ENCODE peak calls at places on chromosomes 5 and 9, in four cellular contexts. Z is GM20000, R is endothelial cell, H is cardiac fibroblast. B is an unnamed sample.

GRCh38 chr9:131639771-131640437 is 94.6 kb downstream of the PRRT1B start:
- DNase-seq in Z (no peak), R (no peak), H (no peak), B (no peak)

GRCh38 chr9:133948138-133948537 is 44.0 kb downstream of the VAV2 start:
- DNase-seq in Z (no peak), R (no peak), H (no peak), B (peak)

GRCh38 chr9:35844628-35845301 is 15.7 kb downstream of the TMEM8B start:
- DNase-seq in Z (peak), R (no peak), H (peak), B (no peak)

GRCh38 chr5:43891112-43891511 is 288.1 kb downstream of the NNT start:
- DNase-seq in Z (no peak), R (no peak), H (no peak), B (no peak)

GRCh38 chr5:115382989-115383388 is 86.5 kb upstream of the CCDC112 start:
- DNase-seq in Z (no peak), R (no peak), H (no peak), B (no peak)

GRCh38 chr5:149062371-149063016 is 368 bp downstream of the SH3TC2 start:
- DNase-seq in Z (no peak), R (peak), H (peak), B (no peak)

GRCh38 chr5:154811653-154812465 is 38.5 kb downstream of the FAXDC2 start:
- DNase-seq in Z (peak), R (peak), H (peak), B (peak)

GRCh38 chr5:14902826-14903560 is 31.4 kb upstream of the ANKH start:
- DNase-seq in Z (no peak), R (peak), H (no peak), B (no peak)

GRCh38 chr9:73180373-73180772 is 28.7 kb downstream of the ANXA1 start:
- DNase-seq in Z (no peak), R (no peak), H (peak), B (no peak)

GRCh38 chr9:131698715-131699053 is 41.2 kb downstream of the RAPGEF1 start:
- DNase-seq in Z (no peak), R (no peak), H (no peak), B (no peak)

GRCh38 chr9:133604856-133605255 is 4.3 kb downstream of the FAM163B start:
- DNase-seq in Z (no peak), R (no peak), H (no peak), B (no peak)

DNA sequence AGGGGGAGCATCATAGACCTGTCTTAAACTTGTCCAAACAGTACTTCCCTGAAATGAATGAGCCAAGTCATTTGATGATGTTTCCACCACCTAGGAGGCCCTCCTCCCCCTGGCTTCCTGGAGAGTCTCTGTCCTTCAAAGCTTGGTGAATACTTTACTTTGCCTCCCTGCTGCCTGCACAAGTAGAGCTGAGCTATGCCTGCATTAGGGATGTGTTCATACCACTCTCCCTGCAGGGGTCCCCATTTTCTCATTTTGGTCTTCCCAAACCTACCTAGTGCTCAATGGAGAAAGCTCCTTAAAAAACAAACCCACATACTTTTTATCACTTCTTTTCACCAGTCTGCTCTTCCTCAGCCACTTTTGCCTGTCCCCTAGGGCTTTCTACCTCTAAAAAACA is 7.7 kb downstream of the CCNI2 start:
- DNase-seq in Z (no peak), R (peak), H (peak), B (no peak)
- TF ChIP-seq CTCF in Z (no peak), R (no peak), H (peak), B (no peak)

DNA sequence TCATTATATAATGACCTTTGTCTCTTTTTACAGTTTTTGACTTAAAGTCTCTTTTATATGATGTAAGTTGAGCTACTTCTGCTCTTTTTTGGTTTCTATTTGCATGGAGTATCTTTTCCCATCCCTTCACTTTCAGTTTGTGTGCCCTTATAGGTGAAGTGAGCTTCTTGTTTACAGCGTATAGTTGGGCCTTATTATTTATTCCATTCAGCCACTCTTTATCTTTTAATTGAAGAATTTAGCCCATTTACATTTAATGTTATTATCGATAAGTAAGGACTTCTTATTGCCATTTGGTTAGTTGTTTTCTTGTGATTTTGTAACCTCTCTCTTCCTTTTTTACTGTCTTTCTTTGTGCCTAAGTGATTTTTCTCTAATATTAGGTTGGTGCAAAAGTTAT is 117.3 kb downstream of the ADAMTSL1 start:
- DNase-seq in Z (no peak), R (no peak), H (no peak), B (no peak)
- TF ChIP-seq CTCF in Z (no peak), R (no peak), H (no peak), B (no peak)

DNA sequence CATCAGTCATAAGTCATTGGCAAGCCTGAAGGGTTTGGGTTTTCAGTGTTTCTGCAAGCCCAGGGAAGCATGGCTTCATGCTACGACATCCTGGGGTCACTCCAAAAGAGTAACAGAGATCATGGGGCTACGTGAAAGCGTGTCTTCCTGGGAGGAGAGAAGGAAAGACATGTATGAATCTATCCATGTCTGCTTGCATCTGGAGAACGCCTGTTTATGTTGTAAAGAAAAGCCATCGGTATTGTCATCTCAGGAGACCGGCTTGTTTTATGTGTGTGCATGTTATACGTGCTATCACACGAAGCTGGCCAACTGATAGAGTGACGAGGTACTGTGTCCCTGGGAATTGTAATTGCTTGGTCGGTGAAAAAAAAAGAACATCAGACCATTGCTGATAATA is 460 bp upstream of the CDH6 start:
- DNase-seq in Z (no peak), R (no peak), H (no peak), B (no peak)
- TF ChIP-seq CTCF in Z (no peak), R (no peak), H (no peak), B (no peak)

GRCh38 chr5:178941361-178941760 is 363 bp downstream of the ZNF454 start:
- DNase-seq in Z (no peak), R (no peak), H (no peak), B (no peak)

DNA sequence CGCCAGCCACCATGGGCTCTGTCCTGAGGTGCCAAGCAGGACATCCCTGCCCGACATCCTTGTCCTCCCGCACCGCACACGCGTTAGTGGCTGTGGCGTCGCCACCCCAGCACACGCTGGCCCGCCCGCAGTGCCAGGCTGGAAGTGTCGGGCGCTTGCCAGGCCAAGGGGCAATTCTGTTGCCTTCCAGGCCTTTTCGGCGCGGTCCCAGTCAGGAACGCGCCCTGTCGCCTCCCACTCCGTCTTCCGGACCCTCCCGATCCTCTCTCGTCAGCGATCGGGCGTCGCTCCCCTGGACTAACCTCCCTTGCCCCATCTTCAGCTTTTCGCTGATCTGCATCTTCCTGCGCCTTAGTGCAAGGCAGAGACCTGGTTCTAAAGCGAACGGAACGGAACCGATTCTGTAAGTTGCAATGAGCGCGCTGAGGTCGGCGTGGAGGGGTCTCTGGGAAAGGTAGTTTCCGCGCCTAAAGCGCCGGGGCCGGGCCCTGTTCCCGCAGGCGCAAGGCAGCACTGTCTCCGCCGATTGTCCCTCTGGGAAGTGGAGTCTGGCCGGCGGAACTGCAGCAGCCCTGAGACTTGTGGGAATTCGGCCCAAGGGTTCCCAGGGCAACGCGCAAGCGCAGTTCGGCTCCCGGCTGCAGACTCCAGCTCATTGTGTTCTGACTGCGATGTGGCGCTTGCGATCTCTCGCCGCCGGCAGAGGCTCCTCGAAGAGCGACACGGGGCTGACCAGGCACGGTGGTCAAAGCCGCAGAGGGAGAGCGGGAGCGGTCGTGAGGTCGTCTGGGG is at the start of gene ZNF454:
- DNase-seq in Z (no peak), R (no peak), H (peak), B (peak)
- TF ChIP-seq CTCF in Z (no peak), R (no peak), H (no peak), B (no peak)

DNA sequence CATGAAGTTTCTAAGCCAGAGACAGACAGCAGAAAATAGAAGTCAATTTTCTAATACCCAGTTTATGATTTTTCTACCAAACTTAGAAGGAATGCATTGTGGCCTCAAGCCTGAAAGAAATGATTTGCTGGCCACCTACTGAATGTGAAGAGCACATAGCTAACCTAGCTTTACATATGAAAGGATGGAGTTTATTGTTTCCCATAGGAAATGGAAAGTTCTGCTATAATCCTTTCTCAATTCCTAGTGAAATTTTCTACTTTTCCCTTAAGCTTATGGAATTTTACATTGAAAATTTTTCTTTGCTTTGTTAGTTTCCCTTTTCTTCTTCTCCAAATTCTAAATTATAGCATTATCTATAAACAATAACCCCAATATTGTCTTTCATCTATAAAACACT is 110.1 kb downstream of the TMEM167A start:
- DNase-seq in Z (no peak), R (no peak), H (no peak), B (no peak)
- TF ChIP-seq CTCF in Z (no peak), R (no peak), H (no peak), B (no peak)

DNA sequence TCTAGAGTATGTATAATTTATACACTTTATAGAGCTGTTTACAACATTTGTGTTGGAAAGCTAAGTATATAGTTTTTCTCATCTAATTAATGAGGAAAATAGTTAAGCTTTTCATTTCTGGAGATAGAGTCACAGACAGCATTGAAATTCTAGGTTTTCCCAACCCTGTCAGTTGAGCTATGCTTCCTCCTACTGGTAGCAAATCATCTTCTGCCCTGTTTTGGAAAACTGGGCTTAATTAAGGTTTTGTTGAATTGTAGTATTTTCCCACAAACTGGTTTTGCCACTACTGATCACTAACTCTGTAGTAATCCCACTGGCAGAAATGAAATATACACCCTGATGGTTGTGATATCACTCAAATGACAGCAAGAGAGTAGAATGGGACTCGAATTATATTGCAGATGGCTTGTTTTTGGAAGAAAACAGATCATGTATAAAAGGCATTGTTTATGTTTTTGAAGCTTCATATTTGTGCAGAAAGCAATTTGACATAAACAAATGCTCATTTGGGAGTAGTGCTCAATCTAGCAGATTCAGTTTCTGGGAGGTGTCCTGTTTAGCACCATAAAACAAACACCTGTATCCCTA is 46.6 kb downstream of the CD180 start:
- DNase-seq in Z (no peak), R (no peak), H (peak), B (no peak)
- TF ChIP-seq CTCF in Z (peak), R (no peak), H (peak), B (no peak)

DNA sequence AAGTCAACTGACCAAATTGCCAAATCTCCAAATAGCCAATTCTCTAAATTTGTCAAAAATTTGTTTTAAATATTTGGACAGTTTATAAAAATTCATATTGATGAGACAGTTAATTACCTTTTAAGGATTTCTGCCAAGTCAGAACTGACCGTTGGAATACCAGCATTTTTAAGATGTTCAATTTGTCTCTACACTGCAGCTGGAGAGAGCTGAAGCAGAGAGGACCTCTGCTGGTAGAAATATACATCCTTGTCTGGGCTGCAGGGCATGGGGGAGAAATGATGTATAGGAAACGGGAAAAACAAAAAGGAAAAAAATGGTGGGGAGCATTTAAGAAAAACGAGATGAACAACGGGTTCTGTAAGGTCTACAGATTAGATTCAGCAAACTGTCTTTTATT is 16.8 kb downstream of the NR6A1 start:
- DNase-seq in Z (no peak), R (no peak), H (peak), B (no peak)
- TF ChIP-seq CTCF in Z (no peak), R (no peak), H (peak), B (no peak)

GRCh38 chr9:116166713-116167112 is 13.1 kb downstream of the PAPPA start:
- DNase-seq in Z (no peak), R (no peak), H (no peak), B (no peak)
- TF ChIP-seq CTCF in Z (peak), R (peak), H (no peak), B (no peak)